ENCODE peak calls at places on chromosome 5, in eight cellular contexts. One of them, this sample, is unnamed.

GRCh38 chr5:59828623-59829022 is 64.9 kb downstream of the PDE4D start:
- DNase-seq in hypothalamus: no peak
- DNase-seq in T-cell: no peak
- DNase-seq in upper lobe of right lung: no peak
- DNase-seq in cardiac fibroblast: peak; percentile 18
- DNase-seq in SHP77 treated with DMSO at 0.1 percent for 48 hours: no peak
- DNase-seq in mammary epithelial cell: no peak
- DNase-seq in HEK293T: no peak
- DNase-seq in this sample: no peak

GRCh38 chr5:151456321-151456940 is 9.0 kb downstream of the SLC36A1 start:
- DNase-seq in hypothalamus: no peak
- DNase-seq in T-cell: no peak
- DNase-seq in upper lobe of right lung: no peak
- DNase-seq in cardiac fibroblast: no peak
- DNase-seq in SHP77 treated with DMSO at 0.1 percent for 48 hours: no peak
- DNase-seq in mammary epithelial cell: no peak
- DNase-seq in HEK293T: no peak
- DNase-seq in this sample: no peak

GRCh38 chr5:27571681-27572080 is 533.3 kb upstream of the CDH9 start:
- DNase-seq in hypothalamus: no peak
- DNase-seq in T-cell: no peak
- DNase-seq in upper lobe of right lung: no peak
- DNase-seq in cardiac fibroblast: no peak
- DNase-seq in SHP77 treated with DMSO at 0.1 percent for 48 hours: no peak
- DNase-seq in mammary epithelial cell: no peak
- DNase-seq in HEK293T: no peak
- DNase-seq in this sample: peak; percentile 72

GRCh38 chr5:167511-167910 is 23.8 kb upstream of the LRRC14B start:
- DNase-seq in hypothalamus: no peak
- DNase-seq in T-cell: no peak
- DNase-seq in upper lobe of right lung: peak; percentile 61
- DNase-seq in cardiac fibroblast: no peak
- DNase-seq in SHP77 treated with DMSO at 0.1 percent for 48 hours: no peak
- DNase-seq in mammary epithelial cell: no peak
- DNase-seq in HEK293T: no peak
- DNase-seq in this sample: no peak

GRCh38 chr5:123170816-123171345 is 81.8 kb downstream of the PRDM6 start:
- DNase-seq in hypothalamus: no peak
- DNase-seq in T-cell: no peak
- DNase-seq in upper lobe of right lung: no peak
- DNase-seq in cardiac fibroblast: no peak
- DNase-seq in SHP77 treated with DMSO at 0.1 percent for 48 hours: no peak
- DNase-seq in mammary epithelial cell: peak; percentile 49
- DNase-seq in HEK293T: no peak
- DNase-seq in this sample: no peak

GRCh38 chr5:91670565-91670964 is 287.4 kb upstream of the ARRDC3 start:
- DNase-seq in hypothalamus: no peak
- DNase-seq in T-cell: no peak
- DNase-seq in upper lobe of right lung: no peak
- DNase-seq in cardiac fibroblast: no peak
- DNase-seq in SHP77 treated with DMSO at 0.1 percent for 48 hours: no peak
- DNase-seq in mammary epithelial cell: no peak
- DNase-seq in HEK293T: peak; percentile 15
- DNase-seq in this sample: no peak

GRCh38 chr5:66974256-66974655 is 222.3 kb downstream of the CD180 start:
- DNase-seq in hypothalamus: no peak
- DNase-seq in T-cell: no peak
- DNase-seq in upper lobe of right lung: no peak
- DNase-seq in cardiac fibroblast: no peak
- DNase-seq in SHP77 treated with DMSO at 0.1 percent for 48 hours: no peak
- DNase-seq in mammary epithelial cell: no peak
- DNase-seq in HEK293T: no peak
- DNase-seq in this sample: peak; percentile 30

GRCh38 chr5:139814704-139815280 is 19.2 kb downstream of the PSD2 start:
- DNase-seq in hypothalamus: no peak
- DNase-seq in T-cell: no peak
- DNase-seq in upper lobe of right lung: peak; percentile 41
- DNase-seq in cardiac fibroblast: no peak
- DNase-seq in SHP77 treated with DMSO at 0.1 percent for 48 hours: no peak
- DNase-seq in mammary epithelial cell: no peak
- DNase-seq in HEK293T: no peak
- DNase-seq in this sample: no peak

GRCh38 chr5:175638305-175638704 is 19.6 kb upstream of the HRH2 start:
- DNase-seq in hypothalamus: no peak
- DNase-seq in T-cell: no peak
- DNase-seq in upper lobe of right lung: no peak
- DNase-seq in cardiac fibroblast: no peak
- DNase-seq in SHP77 treated with DMSO at 0.1 percent for 48 hours: no peak
- DNase-seq in mammary epithelial cell: no peak
- DNase-seq in HEK293T: no peak
- DNase-seq in this sample: no peak

GRCh38 chr5:35857606-35858205 is 1.0 kb downstream of the IL7R start:
- DNase-seq in hypothalamus: no peak
- DNase-seq in T-cell: no peak
- DNase-seq in upper lobe of right lung: no peak
- DNase-seq in cardiac fibroblast: peak; percentile 48
- DNase-seq in SHP77 treated with DMSO at 0.1 percent for 48 hours: no peak
- DNase-seq in mammary epithelial cell: peak; percentile 91
- DNase-seq in HEK293T: no peak
- DNase-seq in this sample: peak; percentile 92

GRCh38 chr5:88407341-88407740 is 138.7 kb upstream of the TMEM161B start:
- DNase-seq in hypothalamus: no peak
- DNase-seq in T-cell: no peak
- DNase-seq in upper lobe of right lung: no peak
- DNase-seq in cardiac fibroblast: no peak
- DNase-seq in SHP77 treated with DMSO at 0.1 percent for 48 hours: no peak
- DNase-seq in mammary epithelial cell: no peak
- DNase-seq in HEK293T: no peak
- DNase-seq in this sample: no peak

GRCh38 chr5:59042683-59043082 is 459.8 kb downstream of the RAB3C start:
- DNase-seq in hypothalamus: no peak
- DNase-seq in T-cell: no peak
- DNase-seq in upper lobe of right lung: no peak
- DNase-seq in cardiac fibroblast: peak; percentile 39
- DNase-seq in SHP77 treated with DMSO at 0.1 percent for 48 hours: no peak
- DNase-seq in mammary epithelial cell: no peak
- DNase-seq in HEK293T: no peak
- DNase-seq in this sample: peak; percentile 81

GRCh38 chr5:134077926-134078580 is 36.4 kb upstream of the TCF7 start:
- DNase-seq in hypothalamus: no peak
- DNase-seq in T-cell: no peak
- DNase-seq in upper lobe of right lung: no peak
- DNase-seq in cardiac fibroblast: no peak
- DNase-seq in SHP77 treated with DMSO at 0.1 percent for 48 hours: no peak
- DNase-seq in mammary epithelial cell: no peak
- DNase-seq in HEK293T: no peak
- DNase-seq in this sample: no peak

This sample was measured in fibroblast of mammary gland.